ENCODE peak calls at places on chromosome 18, in seven cellular contexts. G, I, S, K, C, R and Y are unnamed samples.

GRCh38 chr18:36756262-36756661 is 72.5 kb downstream of the TPGS2 start:
- DNase-seq in S (no peak), R (no peak), I (no peak), K (no peak), C (no peak), G (no peak), Y (no peak)

GRCh38 chr18:53534203-53534602 is 690.3 kb downstream of the MBD2 start:
- DNase-seq in R (no peak), K (no peak), I (no peak), S (no peak), C (no peak), G (no peak), Y (no peak)

GRCh38 chr18:45464619-45465018 is 150.7 kb upstream of the SLC14A2 start:
- DNase-seq in G (no peak), K (no peak), R (no peak), S (no peak), C (no peak), I (no peak), Y (no peak)

GRCh38 chr18:471701-472100 is 28.8 kb downstream of the COLEC12 start:
- DNase-seq in I (no peak), K (no peak), G (no peak), C (no peak), R (no peak), S (no peak), Y (no peak)

GRCh38 chr18:57950542-57950941 is 93.5 kb upstream of the NEDD4L start:
- DNase-seq in I (no peak), C (no peak), S (no peak), R (no peak), G (no peak), K (no peak), Y (no peak)

GRCh38 chr18:73683618-73684238 is 463.9 kb downstream of the FBXO15 start:
- DNase-seq in C (no peak), I (no peak), R (no peak), K (no peak), S (no peak), G (no peak), Y (no peak)

GRCh38 chr18:26813043-26813442 is 52.5 kb downstream of the AQP4 start:
- DNase-seq in I (no peak), C (peak; percentile 44), R (peak; percentile 60), S (no peak), G (no peak), K (no peak), Y (no peak)

GRCh38 chr18:73258375-73259087 is 390.7 kb upstream of the NETO1 start:
- DNase-seq in S (no peak), G (no peak), R (no peak), C (no peak), I (no peak), K (no peak), Y (no peak)

GRCh38 chr18:77089796-77090285 is 42.7 kb downstream of the MBP start:
- DNase-seq in S (no peak), K (no peak), R (no peak), C (no peak), I (no peak), G (no peak), Y (no peak)

GRCh38 chr18:37668971-37669747 is 103.6 kb upstream of the CELF4 start:
- DNase-seq in G (no peak), I (no peak), R (no peak), K (no peak), C (no peak), S (peak; percentile 42), Y (no peak)

GRCh38 chr18:36481201-36481657 is 183.7 kb downstream of the FHOD3 start:
- DNase-seq in C (no peak), K (no peak), G (no peak), I (no peak), S (no peak), R (no peak), Y (no peak)

GRCh38 chr18:62848946-62849345 is 133.6 kb downstream of the PHLPP1 start:
- DNase-seq in K (no peak), C (no peak), S (no peak), I (no peak), R (no peak), G (no peak), Y (no peak)

GRCh38 chr18:76528477-76529432 is 33.7 kb upstream of the ZNF516 start:
- DNase-seq in K (no peak), S (peak; percentile 82), G (no peak), C (no peak), I (peak; percentile 69), R (no peak), Y (peak; percentile 26)

GRCh38 chr18:74963820-74964446 is 245.0 kb downstream of the PTGR3 start:
- DNase-seq in G (no peak), K (no peak), C (peak; percentile 33), R (no peak), I (no peak), S (no peak), Y (no peak)
- TF ChIP-seq CTCF in G (no peak), K (no peak), C (peak; percentile 54), R (peak; percentile 27), I (no peak), S (no peak), Y (no peak)

DNA sequence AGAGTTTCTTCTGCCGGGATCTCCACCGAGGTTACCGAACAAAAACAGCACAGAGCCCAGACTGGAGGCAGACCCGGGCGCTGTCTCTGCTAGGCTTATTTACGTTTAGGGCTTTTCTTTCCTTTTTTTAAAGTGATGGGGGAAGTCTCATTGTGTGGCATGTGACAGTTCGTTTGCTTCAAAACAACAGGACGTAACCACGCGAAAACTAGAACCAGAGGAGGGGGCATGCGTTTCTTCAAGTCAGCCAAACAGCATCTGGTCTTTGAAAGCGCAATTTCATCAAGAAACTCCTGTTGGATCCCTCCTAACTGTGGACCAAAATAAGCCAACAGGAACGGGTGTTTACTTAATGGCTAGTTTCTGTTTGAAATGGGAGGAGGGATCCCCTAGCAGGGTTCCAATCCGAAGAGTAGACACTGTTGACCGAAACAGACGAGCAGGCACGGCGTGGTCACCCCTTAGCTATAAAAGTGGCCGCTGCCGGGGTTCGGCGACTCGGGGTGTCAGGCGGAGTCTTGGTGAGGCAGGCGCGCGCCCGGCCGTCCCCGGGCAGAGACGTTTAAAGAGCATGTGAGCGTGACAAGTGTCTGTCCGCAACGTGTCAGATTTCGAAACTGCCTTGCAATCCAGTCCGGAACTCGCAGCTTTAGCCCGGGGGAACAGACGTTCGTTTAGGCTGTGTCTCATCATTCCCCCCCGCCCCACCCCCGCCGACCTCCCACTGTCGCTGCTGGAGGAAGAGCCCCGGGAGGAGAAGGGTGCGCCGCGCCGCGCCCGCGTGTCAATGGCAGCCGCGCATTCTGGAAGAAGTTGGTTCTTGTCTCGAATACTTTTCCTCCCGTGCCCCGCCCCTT is 899 bp upstream of the TGIF1 start:
- DNase-seq in G (peak; percentile 67), I (peak; percentile 97), R (peak; percentile 87), K (peak; percentile 91), S (peak; percentile 95), C (peak; percentile 70), Y (peak; percentile 97)
- TF ChIP-seq POLR2A in G (no peak), I (peak; percentile 51), R (peak; percentile 95), K (peak; percentile 90), S (peak; percentile 58), C (no peak), Y (peak; percentile 94)

GRCh38 chr18:9715974-9716373 is 7.9 kb downstream of the RAB31 start:
- DNase-seq in I (peak; percentile 11), C (no peak), R (peak; percentile 7), S (peak; percentile 7), G (no peak), K (no peak), Y (no peak)
- H3K27ac ChIP-seq in I (no peak overlapping the region), C (no peak overlapping the region), R (no peak overlapping the region), S (peak overlapping the region; percentile 14), G (no peak overlapping the region), K (no peak overlapping the region), Y (no peak overlapping the region)

GRCh38 chr18:59697236-59697932 is at the start of gene CCBE1:
- DNase-seq in C (peak; percentile 29), K (peak; percentile 62), G (no peak), S (peak; percentile 85), I (peak; percentile 78), R (peak; percentile 60), Y (no peak)

GRCh38 chr18:59699061-59699460 is 1.8 kb upstream of the CCBE1 start:
- DNase-seq in I (no peak), G (no peak), R (no peak), K (no peak), S (no peak), C (no peak), Y (no peak)

GRCh38 chr18:59694824-59695223 is 2.4 kb downstream of the CCBE1 start:
- DNase-seq in R (no peak), C (no peak), I (no peak), G (no peak), S (no peak), K (no peak), Y (no peak)

GRCh38 chr18:59695551-59695950 is 1.7 kb downstream of the CCBE1 start:
- DNase-seq in G (no peak), S (no peak), R (no peak), C (no peak), K (no peak), I (no peak), Y (no peak)

GRCh38 chr18:59696311-59697235 is 650 bp downstream of the CCBE1 start:
- DNase-seq in I (no peak), S (peak; percentile 78), R (no peak), K (no peak), G (no peak), C (no peak), Y (no peak)
- TF ChIP-seq CTCF in I (no peak), S (no peak), R (no peak), K (no peak), G (no peak), C (no peak), Y (no peak)

GRCh38 chr18:5542393-5543035 is 1.3 kb downstream of the EPB41L3 start:
- DNase-seq in K (no peak), S (peak; percentile 73), G (no peak), I (peak; percentile 77), C (no peak), R (no peak), Y (no peak)
- TF ChIP-seq POLR2A in K (no peak), S (no peak), G (no peak), I (no peak), C (no peak), R (no peak), Y (no peak)

DNA sequence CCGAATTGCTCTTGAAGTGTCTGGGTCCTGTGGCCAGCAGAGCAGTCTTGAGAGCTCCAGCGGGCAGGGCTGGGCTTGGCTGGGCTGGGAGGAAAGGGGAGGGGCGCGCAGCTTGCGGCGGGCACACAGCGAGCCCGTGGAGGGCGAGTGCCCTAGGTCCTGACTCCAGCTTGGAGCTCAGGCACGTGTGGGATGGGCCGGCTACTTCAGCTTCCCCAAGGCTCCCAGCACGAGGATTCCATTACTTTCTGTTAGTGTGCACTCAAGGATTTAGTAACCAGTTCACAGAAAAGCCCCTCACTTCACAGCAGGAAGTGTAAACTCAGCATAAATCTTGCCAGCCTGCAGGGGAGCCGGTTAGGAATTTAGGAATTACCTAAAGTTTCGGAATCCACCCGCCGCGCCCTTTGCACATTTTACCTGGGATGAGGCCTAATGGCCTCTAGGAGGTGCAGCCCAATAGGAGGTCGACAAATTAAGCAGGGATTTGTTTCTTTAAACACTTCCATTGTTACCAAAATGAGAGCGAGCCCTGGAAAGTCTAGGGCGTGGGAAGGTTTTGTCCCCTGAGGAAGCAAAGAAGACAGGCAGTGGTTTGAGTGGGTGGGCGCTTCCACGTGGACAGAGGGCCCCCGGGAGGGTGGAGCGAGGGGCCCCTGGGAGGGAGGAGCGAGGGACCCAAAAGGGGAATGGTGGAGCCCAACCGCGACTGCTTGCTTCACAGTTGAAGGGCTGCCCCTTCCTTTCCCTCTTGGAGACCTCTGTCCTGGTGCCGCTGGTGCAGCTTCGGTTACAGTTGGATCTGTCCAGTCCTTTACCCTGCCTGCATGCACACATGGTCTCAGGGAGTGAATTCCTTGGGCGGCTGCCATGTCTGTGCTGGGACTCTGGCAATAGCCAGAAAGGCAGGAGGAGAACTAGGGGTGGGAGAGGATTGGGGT is 93.3 kb downstream of the CTAGE1 start:
- DNase-seq in C (no peak), S (no peak), I (no peak), G (no peak), R (no peak), K (no peak), Y (no peak)
- H3K27ac ChIP-seq in C (no peak overlapping the region), S (no peak overlapping the region), I (no peak overlapping the region), G (no peak overlapping the region), R (no peak overlapping the region), K (no peak overlapping the region), Y (no peak overlapping the region)